ENCODE peak calls at places on chromosome X, in ten cellular contexts. Q is suprapubic skin, M is esophagus muscularis mucosa, U is upper lobe of left lung, P is GM12878, K is transverse colon, F is stomach, X is A549, E is K562, L is HepG2. G is an unnamed sample. For H3K4me1, the result is how much of the 10 kb centered on the place peaks cover.

GRCh38 chrX:69179380-69179911 is 14.2 kb upstream of the PJA1 start:
- DNase-seq in Q (no peak), M (peak), U (no peak), P (no peak), K (no peak), F (no peak), X (no peak), E (no peak), L (no peak), G (no peak)

GRCh38 chrX:117895418-117895817 is 221.2 kb downstream of the KLHL13 start:
- DNase-seq in Q (no peak), M (no peak), U (no peak), P (no peak), K (no peak), F (no peak), X (no peak), E (no peak), L (no peak), G (no peak)

GRCh38 chrX:55907968-55908607 is 190.5 kb downstream of the RRAGB start:
- DNase-seq in Q (no peak), M (peak), U (peak), P (no peak), K (peak), F (peak), X (peak), E (peak), L (no peak), G (peak)

GRCh38 chrX:18674417-18674787 is 2.5 kb upstream of the RS1 start:
- DNase-seq in Q (peak), M (no peak), U (peak), P (no peak), K (peak), F (peak), X (no peak), E (peak), L (no peak), G (peak)

GRCh38 chrX:138964501-138964900 is 253.0 kb upstream of the FGF13 start:
- DNase-seq in Q (no peak), M (no peak), U (no peak), P (no peak), K (no peak), F (no peak), X (no peak), E (no peak), L (no peak), G (no peak)

GRCh38 chrX:23907496-23908218 is at the start of the genes APOO and CXorf58:
- DNase-seq in Q (peak), M (peak), U (peak), P (peak), K (peak), F (peak), X (peak), E (peak), L (peak), G (peak)

GRCh38 chrX:68584221-68584620 is 63.2 kb upstream of the STARD8 start:
- DNase-seq in Q (no peak), M (no peak), U (no peak), P (no peak), K (no peak), F (no peak), X (no peak), E (peak), L (no peak), G (no peak)

GRCh38 chrX:40278340-40279090 is 180.8 kb upstream of the BCOR start:
- DNase-seq in Q (no peak), M (no peak), U (no peak), P (no peak), K (no peak), F (no peak), X (peak), E (no peak), L (no peak), G (no peak)

GRCh38 chrX:68942141-68942540 is 113.3 kb downstream of the EFNB1 start:
- DNase-seq in Q (peak), M (peak), U (no peak), P (no peak), K (peak), F (peak), X (no peak), E (no peak), L (no peak), G (peak)

GRCh38 chrX:53284684-53285447 is 3.5 kb upstream of the IQSEC2 start:
- DNase-seq in Q (peak), M (no peak), U (no peak), P (peak), K (peak), F (peak), X (peak), E (peak), L (peak), G (peak)

GRCh38 chrX:11562570-11562969 is 103.2 kb downstream of the ARHGAP6 start:
- DNase-seq in Q (no peak), M (no peak), U (no peak), P (no peak), K (no peak), F (no peak), X (no peak), E (no peak), L (no peak), G (no peak)

GRCh38 chrX:132483951-132484350 is 4.9 kb downstream of the MBNL3 start:
- DNase-seq in Q (no peak), M (no peak), U (no peak), P (no peak), K (no peak), F (no peak), X (no peak), E (no peak), L (no peak), G (no peak)

GRCh38 chrX:46209768-46210167 is 335.5 kb downstream of the ZNF674 start:
- DNase-seq in Q (no peak), M (no peak), U (no peak), P (no peak), K (no peak), F (no peak), X (no peak), E (no peak), L (no peak), G (no peak)

GRCh38 chrX:46180258-46180687 is 364.9 kb downstream of the ZNF674 start:
- DNase-seq in Q (no peak), M (no peak), U (no peak), P (peak), K (no peak), F (no peak), X (peak), E (no peak), L (peak), G (no peak)

GRCh38 chrX:6325437-6325836 is 96.8 kb upstream of the NLGN4X start:
- DNase-seq in Q (no peak), M (no peak), U (no peak), P (no peak), K (no peak), F (no peak), X (no peak), E (no peak), L (no peak), G (no peak)

GRCh38 chrX:45771114-45771513 is 570.4 kb upstream of the DIPK2B start:
- DNase-seq in Q (no peak), M (no peak), U (no peak), P (no peak), K (peak), F (peak), X (peak), E (no peak), L (peak), G (peak)

GRCh38 chrX:111387470-111387869 is 24.5 kb downstream of the DCX start:
- DNase-seq in Q (no peak), M (no peak), U (no peak), P (no peak), K (no peak), F (no peak), X (no peak), E (no peak), L (no peak), G (no peak)

GRCh38 chrX:83509246-83509801 is 1.2 kb downstream of the POU3F4 start:
- DNase-seq in Q (no peak), M (no peak), U (peak), P (no peak), K (no peak), F (no peak), X (no peak), E (no peak), L (no peak), G (no peak)

GRCh38 chrX:127243654-127244053 is 424.1 kb downstream of the PRR32 start:
- DNase-seq in Q (no peak), M (no peak), U (peak), P (no peak), K (no peak), F (no peak), X (no peak), E (no peak), L (no peak), G (no peak)

GRCh38 chrX:145532176-145532780 is 285.0 kb downstream of the SPANXN1 start:
- DNase-seq in Q (no peak), M (no peak), U (no peak), P (no peak), K (no peak), F (no peak), X (no peak), E (no peak), L (no peak), G (no peak)

GRCh38 chrX:13180807-13181206 is 136.4 kb upstream of the FAM9C start:
- DNase-seq in Q (no peak), M (no peak), U (no peak), P (no peak), K (no peak), F (no peak), X (no peak), E (no peak), L (no peak), G (no peak)

GRCh38 chrX:55074851-55075467 is at the start of gene PAGE2B:
- DNase-seq in Q (no peak), M (no peak), U (peak), P (no peak), K (no peak), F (no peak), X (no peak), E (peak), L (no peak), G (no peak)

GRCh38 chrX:13690836-13691235 is 1.9 kb downstream of the RAB9A start:
- DNase-seq in Q (no peak), M (no peak), U (no peak), P (no peak), K (no peak), F (no peak), X (peak), E (no peak), L (no peak), G (no peak)

GRCh38 chrX:43745938-43746721 is 90.0 kb downstream of the MAOA start:
- DNase-seq in Q (no peak), M (no peak), U (no peak), P (no peak), K (no peak), F (no peak), X (no peak), E (no peak), L (no peak), G (no peak)

GRCh38 chrX:118215346-118215745 is 98.7 kb upstream of the KLHL13 start:
- DNase-seq in Q (no peak), M (no peak), U (no peak), P (no peak), K (no peak), F (no peak), X (no peak), E (no peak), L (no peak), G (no peak)

GRCh38 chrX:74613350-74614192 is 853 bp downstream of the RLIM start:
- DNase-seq in Q (no peak), M (no peak), U (no peak), P (no peak), K (peak), F (peak), X (peak), E (peak), L (peak), G (no peak)

GRCh38 chrX:63561425-63561824 is 210.3 kb upstream of the SPIN4 start:
- DNase-seq in Q (no peak), M (no peak), U (no peak), P (no peak), K (no peak), F (no peak), X (no peak), E (no peak), L (no peak), G (no peak)

GRCh38 chrX:46587158-46587557 is 13.6 kb downstream of the CHST7 start:
- DNase-seq in Q (no peak), M (no peak), U (no peak), P (peak), K (no peak), F (no peak), X (no peak), E (no peak), L (no peak), G (no peak)

GRCh38 chrX:40262641-40263560 is 165.1 kb upstream of the BCOR start:
- DNase-seq in Q (no peak), M (no peak), U (no peak), P (no peak), K (no peak), F (no peak), X (peak), E (no peak), L (peak), G (no peak)

GRCh38 chrX:106726485-106727437 is at the start of gene RNF128:
- DNase-seq in Q (peak), M (no peak), U (peak), P (no peak), K (peak), F (peak), X (peak), E (no peak), L (peak), G (no peak)

GRCh38 chrX:41332408-41332987 is 1.5 kb upstream of the DDX3X start:
- DNase-seq in Q (no peak), M (no peak), U (no peak), P (no peak), K (peak), F (peak), X (peak), E (no peak), L (no peak), G (peak)
- TF ChIP-seq POLR2A in Q (no peak), M (no peak), U (no peak), P (no peak), K (no peak), F (no peak), X (no peak), E (peak), L (peak), G (no peak)

GRCh38 chrX:119692241-119693031 is 532 bp downstream of the SEPTIN6 start:
- DNase-seq in Q (no peak), M (no peak), U (peak), P (no peak), K (peak), F (peak), X (peak), E (peak), L (no peak), G (peak)
- TF ChIP-seq EP300 in Q (no peak), M (no peak), U (no peak), P (no peak), K (no peak), F (no peak), X (no peak), E (no peak), L (no peak), G (no peak)

GRCh38 chrX:107936434-107936730 is 45.8 kb downstream of the TEX13B start:
- DNase-seq in Q (no peak), M (no peak), U (no peak), P (no peak), K (no peak), F (no peak), X (no peak), E (no peak), L (no peak), G (no peak)

GRCh38 chrX:107940095-107940494 is 42.1 kb downstream of the TEX13B start:
- DNase-seq in Q (no peak), M (no peak), U (no peak), P (no peak), K (no peak), F (no peak), X (no peak), E (no peak), L (peak), G (no peak)

GRCh38 chrX:107934262-107934661 is 47.9 kb downstream of the TEX13B start:
- DNase-seq in Q (no peak), M (no peak), U (no peak), P (no peak), K (no peak), F (no peak), X (no peak), E (no peak), L (no peak), G (no peak)

GRCh38 chrX:107935200-107935599 is 47.0 kb downstream of the TEX13B start:
- DNase-seq in Q (no peak), M (no peak), U (no peak), P (no peak), K (no peak), F (no peak), X (peak), E (no peak), L (no peak), G (no peak)

GRCh38 chrX:107935664-107936433 is 46.3 kb downstream of the TEX13B start:
- DNase-seq in Q (no peak), M (no peak), U (peak), P (no peak), K (no peak), F (no peak), X (peak), E (no peak), L (no peak), G (no peak)
- H3K4me1 ChIP-seq in Q (under half), M (under half), U (under half), P (under half), K (under half), F (under half), X (under half), E (under half), L (under half), G (under half)

GRCh38 chrX:71106427-71106826 is at the start of gene CXorf65:
- DNase-seq in Q (no peak), M (no peak), U (no peak), P (no peak), K (no peak), F (no peak), X (no peak), E (peak), L (no peak), G (no peak)
- TF ChIP-seq POLR2A in Q (no peak), M (no peak), U (no peak), P (no peak), K (no peak), F (no peak), X (no peak), E (no peak), L (no peak), G (no peak)

DNA sequence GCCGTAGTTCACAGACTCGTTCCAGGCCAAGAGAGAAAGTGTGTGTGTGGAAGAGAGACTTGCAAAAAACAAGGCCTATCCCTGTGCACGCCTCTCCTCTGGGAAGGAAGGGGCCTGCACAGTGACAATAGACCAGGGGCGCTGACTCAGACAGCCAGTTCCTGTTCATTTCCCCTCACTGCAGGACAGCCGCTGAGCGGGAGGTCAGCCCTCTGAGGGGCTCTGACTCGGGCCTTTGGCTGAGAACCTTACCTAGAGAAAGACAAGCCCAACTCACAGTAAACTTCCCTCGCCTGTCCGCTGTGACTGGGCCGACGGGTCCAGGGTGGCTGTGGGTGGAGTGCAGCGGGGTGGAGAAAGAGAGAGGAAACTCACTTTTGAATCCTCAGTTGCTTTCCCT is 52.1 kb downstream of the RTL5 start:
- DNase-seq in Q (no peak), M (no peak), U (no peak), P (no peak), K (no peak), F (no peak), X (no peak), E (no peak), L (no peak), G (no peak)
- TF ChIP-seq EP300 in Q (no peak), M (no peak), U (no peak), P (no peak), K (no peak), F (no peak), X (no peak), E (no peak), L (no peak), G (no peak)

GRCh38 chrX:10104958-10105658 is 51.7 kb upstream of the CLCN4 start:
- DNase-seq in Q (peak), M (no peak), U (no peak), P (no peak), K (no peak), F (no peak), X (no peak), E (no peak), L (no peak), G (peak)

GRCh38 chrX:10099411-10099810 is 57.4 kb upstream of the CLCN4 start:
- DNase-seq in Q (no peak), M (no peak), U (no peak), P (no peak), K (no peak), F (no peak), X (no peak), E (no peak), L (no peak), G (no peak)

GRCh38 chrX:10102046-10102704 is 54.6 kb upstream of the CLCN4 start:
- DNase-seq in Q (no peak), M (no peak), U (peak), P (no peak), K (no peak), F (no peak), X (no peak), E (no peak), L (no peak), G (no peak)

GRCh38 chrX:10101269-10101668 is 55.5 kb upstream of the CLCN4 start:
- DNase-seq in Q (no peak), M (no peak), U (no peak), P (no peak), K (no peak), F (no peak), X (peak), E (no peak), L (peak), G (no peak)

GRCh38 chrX:10103023-10103422 is 53.8 kb upstream of the CLCN4 start:
- DNase-seq in Q (no peak), M (no peak), U (no peak), P (no peak), K (no peak), F (no peak), X (no peak), E (no peak), L (no peak), G (no peak)
- H3K4me1 ChIP-seq in Q (under half), M (half or more), U (under half), P (under half), K (under half), F (under half), X (under half), E (under half), L (under half), G (under half)

GRCh38 chrX:49171752-49172279 is at the start of gene PLP2:
- DNase-seq in Q (peak), M (no peak), U (peak), P (no peak), K (peak), F (peak), X (peak), E (peak), L (no peak), G (peak)
- TF ChIP-seq POLR2A in Q (no peak), M (peak), U (peak), P (peak), K (peak), F (no peak), X (peak), E (peak), L (no peak), G (peak)

GRCh38 chrX:154457491-154458115 is 478 bp upstream of the PLXNA3 start:
- DNase-seq in Q (no peak), M (no peak), U (peak), P (no peak), K (peak), F (peak), X (no peak), E (peak), L (no peak), G (no peak)
- TF ChIP-seq EP300 in Q (no peak), M (no peak), U (no peak), P (no peak), K (no peak), F (no peak), X (no peak), E (no peak), L (no peak), G (no peak)

GRCh38 chrX:21384178-21384577 is 10.0 kb downstream of the CNKSR2 start:
- DNase-seq in Q (no peak), M (no peak), U (no peak), P (no peak), K (no peak), F (no peak), X (no peak), E (no peak), L (no peak), G (no peak)
- H3K4me1 ChIP-seq in Q (under half), M (under half), U (under half), P (under half), K (under half), F (under half), X (under half), E (under half), L (under half), G (under half)

G was measured in sigmoid colon.